ENCODE peak calls at places on chromosomes 5 and 9, in six cellular contexts. One of them, this sample, is unnamed.
A peak's percentile ranks its signal among the peaks of the same experiment; 100 is the strongest.

GRCh38 chr5:109412981-109413402 is 3.2 kb upstream of the PJA2 start:
- DNase-seq in amygdala: no peak
- DNase-seq in DMS 273 treated with DMSO at 0.1 percent for 48 hours: no peak
- DNase-seq in stimulated activated naive CD8-positive, alpha-beta T cell treated with anti-CD3 and anti-CD28 coated beads, Interleukin-15, amount 100 ng/mL, for 72 hours: no peak
- DNase-seq in hippocampal formation: no peak
- DNase-seq in pancreas: no peak
- DNase-seq in this sample: no peak

GRCh38 chr9:15999422-16000339 is 446.8 kb downstream of the CCDC171 start:
- DNase-seq in amygdala: no peak
- DNase-seq in DMS 273 treated with DMSO at 0.1 percent for 48 hours: no peak
- DNase-seq in stimulated activated naive CD8-positive, alpha-beta T cell treated with anti-CD3 and anti-CD28 coated beads, Interleukin-15, amount 100 ng/mL, for 72 hours: no peak
- DNase-seq in hippocampal formation: no peak
- DNase-seq in pancreas: no peak
- DNase-seq in this sample: no peak

GRCh38 chr5:78899922-78900362 is 85.2 kb downstream of the ARSB start:
- DNase-seq in amygdala: no peak
- DNase-seq in DMS 273 treated with DMSO at 0.1 percent for 48 hours: peak; percentile 12
- DNase-seq in stimulated activated naive CD8-positive, alpha-beta T cell treated with anti-CD3 and anti-CD28 coated beads, Interleukin-15, amount 100 ng/mL, for 72 hours: peak; percentile 18
- DNase-seq in hippocampal formation: no peak
- DNase-seq in pancreas: no peak
- DNase-seq in this sample: no peak

GRCh38 chr9:15606667-15607472 is 54.0 kb downstream of the CCDC171 start:
- DNase-seq in amygdala: no peak
- DNase-seq in DMS 273 treated with DMSO at 0.1 percent for 48 hours: peak; percentile 11
- DNase-seq in stimulated activated naive CD8-positive, alpha-beta T cell treated with anti-CD3 and anti-CD28 coated beads, Interleukin-15, amount 100 ng/mL, for 72 hours: no peak
- DNase-seq in hippocampal formation: no peak
- DNase-seq in pancreas: no peak
- DNase-seq in this sample: no peak

GRCh38 chr5:77947051-77947428 is 170.9 kb upstream of the TBCA start:
- DNase-seq in amygdala: no peak
- DNase-seq in DMS 273 treated with DMSO at 0.1 percent for 48 hours: no peak
- DNase-seq in stimulated activated naive CD8-positive, alpha-beta T cell treated with anti-CD3 and anti-CD28 coated beads, Interleukin-15, amount 100 ng/mL, for 72 hours: no peak
- DNase-seq in hippocampal formation: no peak
- DNase-seq in pancreas: no peak
- DNase-seq in this sample: no peak

GRCh38 chr5:109936091-109936490 is 246.4 kb downstream of the MAN2A1 start:
- DNase-seq in amygdala: no peak
- DNase-seq in DMS 273 treated with DMSO at 0.1 percent for 48 hours: no peak
- DNase-seq in stimulated activated naive CD8-positive, alpha-beta T cell treated with anti-CD3 and anti-CD28 coated beads, Interleukin-15, amount 100 ng/mL, for 72 hours: no peak
- DNase-seq in hippocampal formation: no peak
- DNase-seq in pancreas: no peak
- DNase-seq in this sample: no peak

GRCh38 chr9:94759937-94760336 is 33.4 kb downstream of the AOPEP start:
- DNase-seq in amygdala: no peak
- DNase-seq in DMS 273 treated with DMSO at 0.1 percent for 48 hours: no peak
- DNase-seq in stimulated activated naive CD8-positive, alpha-beta T cell treated with anti-CD3 and anti-CD28 coated beads, Interleukin-15, amount 100 ng/mL, for 72 hours: no peak
- DNase-seq in hippocampal formation: no peak
- DNase-seq in pancreas: no peak
- DNase-seq in this sample: no peak

GRCh38 chr9:123542435-123543225 is 186.6 kb downstream of the CRB2 start:
- DNase-seq in amygdala: no peak
- DNase-seq in DMS 273 treated with DMSO at 0.1 percent for 48 hours: no peak
- DNase-seq in stimulated activated naive CD8-positive, alpha-beta T cell treated with anti-CD3 and anti-CD28 coated beads, Interleukin-15, amount 100 ng/mL, for 72 hours: no peak
- DNase-seq in hippocampal formation: no peak
- DNase-seq in pancreas: no peak
- DNase-seq in this sample: no peak

GRCh38 chr5:53479656-53480473 is 564 bp upstream of the FST start:
- DNase-seq in amygdala: no peak
- DNase-seq in DMS 273 treated with DMSO at 0.1 percent for 48 hours: peak; percentile 24
- DNase-seq in stimulated activated naive CD8-positive, alpha-beta T cell treated with anti-CD3 and anti-CD28 coated beads, Interleukin-15, amount 100 ng/mL, for 72 hours: peak; percentile 42
- DNase-seq in hippocampal formation: no peak
- DNase-seq in pancreas: peak; percentile 81
- DNase-seq in this sample: peak; percentile 29

GRCh38 chr5:143084452-143084851 is 314.3 kb downstream of the ARHGAP26 start:
- DNase-seq in amygdala: no peak
- DNase-seq in DMS 273 treated with DMSO at 0.1 percent for 48 hours: no peak
- DNase-seq in stimulated activated naive CD8-positive, alpha-beta T cell treated with anti-CD3 and anti-CD28 coated beads, Interleukin-15, amount 100 ng/mL, for 72 hours: no peak
- DNase-seq in hippocampal formation: no peak
- DNase-seq in pancreas: no peak
- DNase-seq in this sample: no peak

GRCh38 chr9:85212209-85212608 is 529.5 kb downstream of the AGTPBP1 start:
- DNase-seq in amygdala: no peak
- DNase-seq in DMS 273 treated with DMSO at 0.1 percent for 48 hours: no peak
- DNase-seq in stimulated activated naive CD8-positive, alpha-beta T cell treated with anti-CD3 and anti-CD28 coated beads, Interleukin-15, amount 100 ng/mL, for 72 hours: no peak
- DNase-seq in hippocampal formation: no peak
- DNase-seq in pancreas: no peak
- DNase-seq in this sample: no peak

GRCh38 chr9:18122156-18122555 is 351.8 kb upstream of the ADAMTSL1 start:
- DNase-seq in amygdala: no peak
- DNase-seq in DMS 273 treated with DMSO at 0.1 percent for 48 hours: peak; percentile 44
- DNase-seq in stimulated activated naive CD8-positive, alpha-beta T cell treated with anti-CD3 and anti-CD28 coated beads, Interleukin-15, amount 100 ng/mL, for 72 hours: no peak
- DNase-seq in hippocampal formation: no peak
- DNase-seq in pancreas: no peak
- DNase-seq in this sample: no peak

GRCh38 chr9:132274861-132275260 is 79.9 kb downstream of the SETX start:
- DNase-seq in amygdala: no peak
- DNase-seq in DMS 273 treated with DMSO at 0.1 percent for 48 hours: no peak
- DNase-seq in stimulated activated naive CD8-positive, alpha-beta T cell treated with anti-CD3 and anti-CD28 coated beads, Interleukin-15, amount 100 ng/mL, for 72 hours: no peak
- DNase-seq in hippocampal formation: no peak
- DNase-seq in pancreas: no peak
- DNase-seq in this sample: no peak

GRCh38 chr5:1479581-1480188 is 34.4 kb upstream of the SLC6A3 start:
- DNase-seq in amygdala: no peak
- DNase-seq in DMS 273 treated with DMSO at 0.1 percent for 48 hours: no peak
- DNase-seq in stimulated activated naive CD8-positive, alpha-beta T cell treated with anti-CD3 and anti-CD28 coated beads, Interleukin-15, amount 100 ng/mL, for 72 hours: peak; percentile 41
- DNase-seq in hippocampal formation: no peak
- DNase-seq in pancreas: peak; percentile 64
- DNase-seq in this sample: peak; percentile 73

This sample was measured in GM12891.